ENCODE peak calls at places on chromosome 11, in ten cellular contexts. One of them, this sample, is unnamed.

GRCh38 chr11:77752518-77752917 is 68.0 kb downstream of the RSF1 start:
- DNase-seq in body of pancreas: no peak
- DNase-seq in A549: no peak
- DNase-seq in IMR-90: peak; percentile 32
- DNase-seq in suprapubic skin: no peak
- DNase-seq in uterus: no peak
- DNase-seq in esophagus muscularis mucosa: no peak
- DNase-seq in right lobe of liver: no peak
- DNase-seq in sigmoid colon: no peak
- DNase-seq in transverse colon: no peak
- DNase-seq in this sample: no peak

GRCh38 chr11:37474889-37475288 is 876.9 kb upstream of the RAG2 start:
- DNase-seq in body of pancreas: no peak
- DNase-seq in A549: no peak
- DNase-seq in IMR-90: no peak
- DNase-seq in suprapubic skin: no peak
- DNase-seq in uterus: no peak
- DNase-seq in esophagus muscularis mucosa: no peak
- DNase-seq in right lobe of liver: no peak
- DNase-seq in sigmoid colon: no peak
- DNase-seq in transverse colon: no peak
- DNase-seq in this sample: no peak

GRCh38 chr11:67356867-67357561 is 3.7 kb upstream of the POLD4 start:
- DNase-seq in body of pancreas: peak; percentile 75
- DNase-seq in A549: peak; percentile 90
- DNase-seq in IMR-90: peak; percentile 80
- DNase-seq in suprapubic skin: no peak
- DNase-seq in uterus: peak; percentile 74
- DNase-seq in esophagus muscularis mucosa: no peak
- DNase-seq in right lobe of liver: peak; percentile 63
- DNase-seq in sigmoid colon: peak; percentile 84
- DNase-seq in transverse colon: peak; percentile 81
- DNase-seq in this sample: peak; percentile 85

GRCh38 chr11:29435421-29435820 is 581.4 kb downstream of the KCNA4 start:
- DNase-seq in body of pancreas: no peak
- DNase-seq in A549: no peak
- DNase-seq in IMR-90: peak; percentile 4
- DNase-seq in suprapubic skin: no peak
- DNase-seq in uterus: no peak
- DNase-seq in esophagus muscularis mucosa: no peak
- DNase-seq in right lobe of liver: no peak
- DNase-seq in sigmoid colon: no peak
- DNase-seq in transverse colon: no peak
- DNase-seq in this sample: no peak

GRCh38 chr11:46330887-46331652 is 16.2 kb upstream of the DGKZ start:
- DNase-seq in body of pancreas: no peak
- DNase-seq in A549: no peak
- DNase-seq in IMR-90: no peak
- DNase-seq in suprapubic skin: no peak
- DNase-seq in uterus: no peak
- DNase-seq in esophagus muscularis mucosa: no peak
- DNase-seq in right lobe of liver: no peak
- DNase-seq in sigmoid colon: no peak
- DNase-seq in transverse colon: no peak
- DNase-seq in this sample: no peak

GRCh38 chr11:28701760-28702449 is 593.7 kb downstream of the METTL15 start:
- DNase-seq in body of pancreas: no peak
- DNase-seq in A549: peak; percentile 85
- DNase-seq in IMR-90: no peak
- DNase-seq in suprapubic skin: no peak
- DNase-seq in uterus: no peak
- DNase-seq in esophagus muscularis mucosa: no peak
- DNase-seq in right lobe of liver: no peak
- DNase-seq in sigmoid colon: no peak
- DNase-seq in transverse colon: no peak
- DNase-seq in this sample: no peak

GRCh38 chr11:1486054-1486825 is at the start of gene MOB2:
- DNase-seq in body of pancreas: peak; percentile 50
- DNase-seq in A549: no peak
- DNase-seq in IMR-90: peak; percentile 4
- DNase-seq in suprapubic skin: peak; percentile 66
- DNase-seq in uterus: no peak
- DNase-seq in esophagus muscularis mucosa: no peak
- DNase-seq in right lobe of liver: peak; percentile 42
- DNase-seq in sigmoid colon: peak; percentile 85
- DNase-seq in transverse colon: peak; percentile 70
- DNase-seq in this sample: peak; percentile 25

GRCh38 chr11:8082391-8083087 is 1.5 kb downstream of the TUB start:
- DNase-seq in body of pancreas: no peak
- DNase-seq in A549: no peak
- DNase-seq in IMR-90: no peak
- DNase-seq in suprapubic skin: no peak
- DNase-seq in uterus: peak; percentile 58
- DNase-seq in esophagus muscularis mucosa: no peak
- DNase-seq in right lobe of liver: no peak
- DNase-seq in sigmoid colon: no peak
- DNase-seq in transverse colon: no peak
- DNase-seq in this sample: no peak

GRCh38 chr11:75184757-75185156 is 33.9 kb downstream of the SLCO2B1 start:
- DNase-seq in body of pancreas: no peak
- DNase-seq in A549: no peak
- DNase-seq in IMR-90: no peak
- DNase-seq in suprapubic skin: no peak
- DNase-seq in uterus: no peak
- DNase-seq in esophagus muscularis mucosa: no peak
- DNase-seq in right lobe of liver: no peak
- DNase-seq in sigmoid colon: no peak
- DNase-seq in transverse colon: no peak
- DNase-seq in this sample: no peak
- TF ChIP-seq POLR2A in body of pancreas: no peak
- TF ChIP-seq POLR2A in A549: no peak
- TF ChIP-seq POLR2A in IMR-90: no peak
- TF ChIP-seq POLR2A in suprapubic skin: no peak
- TF ChIP-seq POLR2A in uterus: no peak
- TF ChIP-seq POLR2A in esophagus muscularis mucosa: no peak
- TF ChIP-seq POLR2A in right lobe of liver: no peak
- TF ChIP-seq POLR2A in sigmoid colon: no peak
- TF ChIP-seq POLR2A in transverse colon: no peak
- TF ChIP-seq POLR2A in this sample: no peak

GRCh38 chr11:65900125-65900898 is at the start of gene FOSL1:
- DNase-seq in body of pancreas: peak; percentile 86
- DNase-seq in A549: peak; percentile 99
- DNase-seq in IMR-90: peak; percentile 97
- DNase-seq in suprapubic skin: peak; percentile 95
- DNase-seq in uterus: peak; percentile 70
- DNase-seq in esophagus muscularis mucosa: peak; percentile 97
- DNase-seq in right lobe of liver: peak; percentile 89
- DNase-seq in sigmoid colon: peak; percentile 93
- DNase-seq in transverse colon: peak; percentile 97
- DNase-seq in this sample: peak; percentile 97

GRCh38 chr11:65899356-65900124 is 648 bp downstream of the FOSL1 start:
- DNase-seq in body of pancreas: peak; percentile 45
- DNase-seq in A549: peak; percentile 83
- DNase-seq in IMR-90: peak; percentile 81
- DNase-seq in suprapubic skin: peak; percentile 89
- DNase-seq in uterus: no peak
- DNase-seq in esophagus muscularis mucosa: no peak
- DNase-seq in right lobe of liver: peak; percentile 75
- DNase-seq in sigmoid colon: peak; percentile 82
- DNase-seq in transverse colon: peak; percentile 67
- DNase-seq in this sample: peak; percentile 79

GRCh38 chr11:65898656-65899355 is 1.4 kb downstream of the FOSL1 start:
- DNase-seq in body of pancreas: no peak
- DNase-seq in A549: no peak
- DNase-seq in IMR-90: no peak
- DNase-seq in suprapubic skin: no peak
- DNase-seq in uterus: peak; percentile 58
- DNase-seq in esophagus muscularis mucosa: no peak
- DNase-seq in right lobe of liver: no peak
- DNase-seq in sigmoid colon: no peak
- DNase-seq in transverse colon: no peak
- DNase-seq in this sample: no peak

GRCh38 chr11:65903068-65903481 is 2.9 kb upstream of the FOSL1 start:
- DNase-seq in body of pancreas: no peak
- DNase-seq in A549: peak; percentile 90
- DNase-seq in IMR-90: peak; percentile 91
- DNase-seq in suprapubic skin: no peak
- DNase-seq in uterus: no peak
- DNase-seq in esophagus muscularis mucosa: no peak
- DNase-seq in right lobe of liver: no peak
- DNase-seq in sigmoid colon: no peak
- DNase-seq in transverse colon: no peak
- DNase-seq in this sample: no peak

DNA sequence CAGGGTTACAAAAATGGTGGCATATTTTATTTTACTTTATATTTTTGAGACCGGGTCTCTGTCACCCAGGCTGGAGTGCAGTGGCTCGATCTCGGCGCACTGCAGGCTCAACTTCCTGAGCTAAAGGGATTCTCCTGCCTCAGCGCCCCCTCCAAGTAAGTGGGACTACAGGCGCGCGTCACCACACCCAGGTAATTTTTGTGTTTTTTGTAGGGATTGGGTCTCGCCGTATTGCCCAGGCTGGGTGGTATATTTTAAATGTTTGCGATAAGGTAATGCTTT is 652 bp upstream of the FOSL1 start:
- DNase-seq in body of pancreas: no peak
- DNase-seq in A549: no peak
- DNase-seq in IMR-90: no peak
- DNase-seq in suprapubic skin: no peak
- DNase-seq in uterus: no peak
- DNase-seq in esophagus muscularis mucosa: no peak
- DNase-seq in right lobe of liver: no peak
- DNase-seq in sigmoid colon: no peak
- DNase-seq in transverse colon: no peak
- DNase-seq in this sample: no peak
- H3K4me1 ChIP-seq in body of pancreas: peaks cover 14% of the 10 kb centered on the region
- H3K4me1 ChIP-seq in A549: peaks cover 59% of the 10 kb centered on the region
- H3K4me1 ChIP-seq in IMR-90: peaks cover 33% of the 10 kb centered on the region
- H3K4me1 ChIP-seq in suprapubic skin: peaks cover 26% of the 10 kb centered on the region
- H3K4me1 ChIP-seq in uterus: peaks cover 7% of the 10 kb centered on the region
- H3K4me1 ChIP-seq in esophagus muscularis mucosa: peaks cover 16% of the 10 kb centered on the region
- H3K4me1 ChIP-seq in right lobe of liver: peaks cover 9% of the 10 kb centered on the region
- H3K4me1 ChIP-seq in sigmoid colon: peaks cover 21% of the 10 kb centered on the region
- H3K4me1 ChIP-seq in transverse colon: peaks cover 6% of the 10 kb centered on the region
- H3K4me1 ChIP-seq in this sample: peaks cover 18% of the 10 kb centered on the region

DNA sequence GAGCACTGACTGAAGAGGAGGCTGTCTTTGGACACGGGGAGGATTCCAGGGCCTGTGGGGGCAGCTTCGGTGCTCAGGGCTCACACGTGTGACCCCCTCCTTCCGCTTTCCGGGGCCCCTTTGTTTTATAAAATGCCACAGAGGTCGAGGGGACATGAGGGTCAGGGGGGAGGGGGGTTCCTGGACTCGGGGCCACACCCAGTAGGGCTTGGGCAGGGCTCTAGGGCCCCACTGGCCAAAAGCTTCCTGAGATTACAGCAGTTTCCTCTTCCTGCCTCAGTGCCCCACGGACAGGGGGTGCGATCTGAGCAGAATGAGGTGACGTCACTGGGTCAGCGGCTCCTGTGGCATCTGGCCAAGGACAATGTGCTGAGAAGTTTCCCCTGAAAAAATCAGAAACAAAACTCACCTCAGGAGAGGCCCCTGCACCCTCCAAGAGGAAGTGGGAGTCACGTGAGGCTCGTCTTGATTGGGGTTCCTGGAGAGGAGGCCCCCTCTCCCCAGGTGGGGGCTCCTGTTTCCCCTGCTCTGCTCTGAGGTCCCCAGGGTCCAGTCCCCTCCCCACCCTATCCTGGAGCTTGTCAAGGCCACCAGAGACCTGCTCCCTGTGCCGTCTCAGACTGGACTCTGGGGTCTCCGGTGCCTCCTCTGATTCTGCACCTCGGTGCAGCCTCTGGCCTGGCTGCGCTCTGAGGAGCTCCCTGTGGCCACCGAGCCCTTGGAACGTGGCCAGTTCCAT is 6.4 kb upstream of the IFITM3 start:
- DNase-seq in body of pancreas: peak; percentile 70
- DNase-seq in A549: no peak
- DNase-seq in IMR-90: peak; percentile 42
- DNase-seq in suprapubic skin: peak; percentile 92
- DNase-seq in uterus: peak; percentile 94
- DNase-seq in esophagus muscularis mucosa: peak; percentile 97
- DNase-seq in right lobe of liver: peak; percentile 89
- DNase-seq in sigmoid colon: peak; percentile 93
- DNase-seq in transverse colon: peak; percentile 87
- DNase-seq in this sample: peak; percentile 97
- H3K4me3 ChIP-seq in body of pancreas: no peak overlapping the region
- H3K4me3 ChIP-seq in A549: no peak overlapping the region
- H3K4me3 ChIP-seq in IMR-90: no peak overlapping the region
- H3K4me3 ChIP-seq in suprapubic skin: no peak overlapping the region
- H3K4me3 ChIP-seq in uterus: no peak overlapping the region
- H3K4me3 ChIP-seq in esophagus muscularis mucosa: peak overlapping the region; percentile 25
- H3K4me3 ChIP-seq in right lobe of liver: peak overlapping the region; percentile 28
- H3K4me3 ChIP-seq in sigmoid colon: no peak overlapping the region
- H3K4me3 ChIP-seq in transverse colon: no peak overlapping the region
- H3K4me3 ChIP-seq in this sample: peak overlapping the region; percentile 11

GRCh38 chr11:85809881-85810280 is 1.1 kb downstream of the SYTL2 start:
- DNase-seq in body of pancreas: no peak
- DNase-seq in A549: peak; percentile 32
- DNase-seq in IMR-90: no peak
- DNase-seq in suprapubic skin: no peak
- DNase-seq in uterus: no peak
- DNase-seq in esophagus muscularis mucosa: no peak
- DNase-seq in right lobe of liver: no peak
- DNase-seq in sigmoid colon: no peak
- DNase-seq in transverse colon: peak; percentile 22
- DNase-seq in this sample: no peak

GRCh38 chr11:85811624-85812023 is 683 bp upstream of the SYTL2 start:
- DNase-seq in body of pancreas: no peak
- DNase-seq in A549: no peak
- DNase-seq in IMR-90: no peak
- DNase-seq in suprapubic skin: no peak
- DNase-seq in uterus: no peak
- DNase-seq in esophagus muscularis mucosa: no peak
- DNase-seq in right lobe of liver: no peak
- DNase-seq in sigmoid colon: no peak
- DNase-seq in transverse colon: no peak
- DNase-seq in this sample: no peak

GRCh38 chr11:85810521-85810870 is 445 bp downstream of the SYTL2 start:
- DNase-seq in body of pancreas: no peak
- DNase-seq in A549: no peak
- DNase-seq in IMR-90: no peak
- DNase-seq in suprapubic skin: no peak
- DNase-seq in uterus: no peak
- DNase-seq in esophagus muscularis mucosa: no peak
- DNase-seq in right lobe of liver: no peak
- DNase-seq in sigmoid colon: no peak
- DNase-seq in transverse colon: no peak
- DNase-seq in this sample: no peak

GRCh38 chr11:85809191-85809590 is 1.8 kb downstream of the SYTL2 start:
- DNase-seq in body of pancreas: no peak
- DNase-seq in A549: no peak
- DNase-seq in IMR-90: no peak
- DNase-seq in suprapubic skin: no peak
- DNase-seq in uterus: no peak
- DNase-seq in esophagus muscularis mucosa: no peak
- DNase-seq in right lobe of liver: no peak
- DNase-seq in sigmoid colon: no peak
- DNase-seq in transverse colon: no peak
- DNase-seq in this sample: peak; percentile 53

DNA sequence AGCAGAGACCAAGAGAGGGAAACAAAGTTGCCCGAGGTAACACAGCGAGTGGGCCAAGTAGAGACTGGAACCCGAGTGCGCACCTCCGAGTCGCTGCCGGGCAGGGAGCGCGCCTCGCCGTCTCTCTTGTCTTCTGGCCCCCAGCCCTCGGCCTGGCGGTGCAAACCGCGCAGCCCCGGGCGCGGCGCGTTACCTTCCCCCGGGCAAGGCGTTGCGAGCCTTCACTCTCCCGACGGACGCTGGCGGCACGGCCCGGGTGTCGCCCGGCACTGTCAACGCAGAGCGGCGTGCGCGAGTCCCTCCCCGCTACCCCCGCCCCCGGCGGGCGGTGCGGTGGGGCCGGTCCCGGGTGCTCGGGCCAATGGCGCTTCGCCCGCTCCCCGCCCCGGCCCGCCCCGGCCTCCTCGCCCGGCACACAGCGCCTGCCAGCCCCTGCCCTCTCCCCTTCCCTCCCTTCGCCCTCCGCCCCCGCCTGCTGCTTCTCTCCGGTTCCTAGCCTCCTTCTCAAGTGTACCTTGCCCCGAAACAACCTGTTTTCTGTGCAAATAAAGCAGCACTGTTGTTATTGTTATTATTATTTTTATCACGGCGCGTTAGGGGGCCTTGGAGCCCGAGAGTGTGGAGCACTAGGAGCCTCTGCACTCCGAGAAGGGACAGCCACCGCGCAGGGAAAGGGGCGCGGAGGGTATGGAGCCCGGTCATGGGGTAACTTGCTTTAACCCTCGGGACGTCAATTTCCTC is at the start of gene SYTL2:
- DNase-seq in body of pancreas: peak; percentile 75
- DNase-seq in A549: peak; percentile 58
- DNase-seq in IMR-90: peak; percentile 48
- DNase-seq in suprapubic skin: peak; percentile 73
- DNase-seq in uterus: peak; percentile 39
- DNase-seq in esophagus muscularis mucosa: no peak
- DNase-seq in right lobe of liver: peak; percentile 80
- DNase-seq in sigmoid colon: peak; percentile 73
- DNase-seq in transverse colon: peak; percentile 88
- DNase-seq in this sample: peak; percentile 90
- TF ChIP-seq POLR2A in body of pancreas: peak; percentile 31
- TF ChIP-seq POLR2A in A549: peak; percentile 86
- TF ChIP-seq POLR2A in IMR-90: peak; percentile 24
- TF ChIP-seq POLR2A in suprapubic skin: no peak
- TF ChIP-seq POLR2A in uterus: peak; percentile 57
- TF ChIP-seq POLR2A in esophagus muscularis mucosa: no peak
- TF ChIP-seq POLR2A in right lobe of liver: peak; percentile 71
- TF ChIP-seq POLR2A in sigmoid colon: no peak
- TF ChIP-seq POLR2A in transverse colon: peak; percentile 92
- TF ChIP-seq POLR2A in this sample: peak; percentile 93

This sample was measured in Peyer's patch.